ENCODE peak calls at places on chromosomes 4 and X, in five cellular contexts. N, K, H, Z and L are unnamed samples.

GRCh38 chr4:165720411-165721082 is 152.5 kb upstream of the TLL1 start:
- DNase-seq in N (no peak), K (no peak), H (no peak), Z (no peak), L (no peak)

GRCh38 chrX:34655496-34656258 is 1.4 kb downstream of the TMEM47 start:
- DNase-seq in N (no peak), K (no peak), H (no peak), Z (no peak), L (no peak)

GRCh38 chrX:39158801-39159657 is 357.8 kb downstream of the MID1IP1 start:
- DNase-seq in N (no peak), K (no peak), H (no peak), Z (no peak), L (no peak)

GRCh38 chr4:124632439-124632838 is 80.1 kb downstream of the ANKRD50 start:
- DNase-seq in N (no peak), K (no peak), H (no peak), Z (no peak), L (no peak)

GRCh38 chr4:128353791-128354190 is 66.2 kb upstream of the PGRMC2 start:
- DNase-seq in N (no peak), K (no peak), H (no peak), Z (no peak), L (no peak)

GRCh38 chr4:26590639-26591038 is 6.8 kb downstream of the TBC1D19 start:
- DNase-seq in N (no peak), K (no peak), H (no peak), Z (no peak), L (no peak)

GRCh38 chr4:9146967-9147366 is 23.2 kb upstream of the FAM90A26 start:
- DNase-seq in N (no peak), K (no peak), H (no peak), Z (no peak), L (no peak)

GRCh38 chrX:111511477-111511876 is at the start of gene SERTM2:
- DNase-seq in N (no peak), K (no peak), H (no peak), Z (no peak), L (no peak)

GRCh38 chr4:43816107-43816506 is 632.5 kb downstream of the KCTD8 start:
- DNase-seq in N (no peak), K (no peak), H (no peak), Z (no peak), L (no peak)

GRCh38 chr4:86967798-86968197 is 33.0 kb downstream of the AFF1 start:
- DNase-seq in N (no peak), K (no peak), H (no peak), Z (no peak), L (no peak)

GRCh38 chr4:10225096-10225495 is 108.5 kb upstream of the WDR1 start:
- DNase-seq in N (no peak), K (no peak), H (no peak), Z (no peak), L (no peak)

GRCh38 chr4:154807042-154807630 is 26.1 kb downstream of the RBM46 start:
- DNase-seq in N (peak; percentile 4), K (no peak), H (no peak), Z (no peak), L (no peak)

DNA sequence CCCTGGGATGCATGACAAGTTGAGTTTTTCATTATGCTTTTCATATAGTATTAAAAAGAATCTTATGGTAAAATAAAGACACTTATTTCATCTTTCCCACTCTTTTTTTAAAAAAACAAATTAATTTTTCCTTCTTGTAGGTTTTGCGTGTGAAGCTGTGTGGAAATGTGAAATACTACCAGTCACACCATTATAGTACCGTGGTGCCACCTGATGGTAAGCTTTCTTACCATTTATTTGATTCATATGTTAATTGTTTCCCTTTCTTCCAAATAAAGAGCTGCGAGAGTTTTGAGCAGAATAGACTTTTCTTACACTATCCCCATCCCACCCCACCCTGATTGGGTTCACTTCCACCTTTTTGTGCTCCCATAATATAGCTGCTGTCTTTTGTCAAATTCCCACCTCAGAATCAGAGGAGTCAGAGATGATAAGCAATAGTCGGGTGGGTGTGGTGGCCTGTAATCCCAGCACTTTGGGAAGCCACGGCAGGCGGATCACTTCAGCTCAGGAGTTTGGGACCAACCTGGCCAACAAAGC is 44.3 kb downstream of the CASP6 start:
- DNase-seq in N (no peak), K (no peak), H (no peak), Z (no peak), L (no peak)
- TF ChIP-seq CTCF in N (peak; percentile 7), K (no peak), H (no peak), Z (peak; percentile 39), L (no peak)

GRCh38 chrX:18294893-18295292 is 59.6 kb downstream of the SCML2 start:
- DNase-seq in N (no peak), K (no peak), H (no peak), Z (no peak), L (no peak)
- TF ChIP-seq CTCF in N (no peak), K (no peak), H (no peak), Z (no peak), L (no peak)

GRCh38 chr4:25399502-25399901 is 22.4 kb downstream of the ANAPC4 start:
- DNase-seq in N (no peak), K (no peak), H (no peak), Z (no peak), L (no peak)
- TF ChIP-seq CTCF in N (no peak), K (no peak), H (no peak), Z (no peak), L (no peak)

GRCh38 chrX:135707880-135708279 is 5.6 kb upstream of the CT45A1 start:
- DNase-seq in N (peak; percentile 31), K (peak; percentile 9), H (no peak), Z (no peak), L (no peak)
- TF ChIP-seq CTCF in N (peak; percentile 60), K (no peak), H (no peak), Z (peak; percentile 23), L (no peak)

DNA sequence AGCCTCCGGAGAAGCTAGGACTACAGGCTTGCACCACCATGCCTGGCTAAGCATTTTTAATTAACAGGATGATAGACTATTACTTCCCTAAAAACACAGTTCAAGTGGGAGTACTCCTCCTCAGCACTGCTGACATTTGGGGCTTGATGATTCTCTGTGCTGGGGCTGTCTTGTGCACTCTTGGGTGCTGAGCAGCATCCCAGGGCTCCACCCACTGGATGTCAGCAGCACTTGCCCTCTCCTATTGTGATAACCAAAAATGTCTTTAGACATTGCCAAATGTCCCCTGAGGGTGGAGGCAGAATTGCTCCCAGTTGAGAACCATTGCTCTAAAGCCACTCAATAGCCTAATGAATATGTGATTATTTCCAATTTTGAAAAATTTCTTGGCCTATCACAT is 60.4 kb downstream of the CLCN4 start:
- DNase-seq in N (no peak), K (no peak), H (no peak), Z (no peak), L (no peak)
- TF ChIP-seq CTCF in N (no peak), K (no peak), H (no peak), Z (peak; percentile 33), L (no peak)

DNA sequence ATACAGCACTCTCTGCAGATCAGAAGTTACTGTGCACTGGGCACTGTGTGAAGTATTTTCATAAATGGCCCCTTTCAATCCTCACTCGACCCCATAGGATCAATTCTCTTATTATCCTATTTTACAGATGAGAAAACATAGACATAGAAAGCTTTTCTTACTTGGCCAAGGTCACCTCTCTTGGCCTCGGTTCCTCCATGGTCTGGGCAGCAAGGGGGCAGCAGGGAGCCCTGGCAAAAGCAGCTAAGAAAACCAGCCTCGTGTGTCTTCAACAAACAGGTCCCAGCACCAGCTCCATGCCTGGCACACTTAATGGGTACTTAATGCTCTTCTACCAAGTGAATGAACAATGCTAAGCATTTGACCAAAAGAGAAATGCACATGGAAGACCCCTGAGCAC is 34.4 kb downstream of the BST1 start:
- DNase-seq in N (no peak), K (no peak), H (no peak), Z (no peak), L (no peak)
- TF ChIP-seq CTCF in N (no peak), K (no peak), H (no peak), Z (no peak), L (no peak)

DNA sequence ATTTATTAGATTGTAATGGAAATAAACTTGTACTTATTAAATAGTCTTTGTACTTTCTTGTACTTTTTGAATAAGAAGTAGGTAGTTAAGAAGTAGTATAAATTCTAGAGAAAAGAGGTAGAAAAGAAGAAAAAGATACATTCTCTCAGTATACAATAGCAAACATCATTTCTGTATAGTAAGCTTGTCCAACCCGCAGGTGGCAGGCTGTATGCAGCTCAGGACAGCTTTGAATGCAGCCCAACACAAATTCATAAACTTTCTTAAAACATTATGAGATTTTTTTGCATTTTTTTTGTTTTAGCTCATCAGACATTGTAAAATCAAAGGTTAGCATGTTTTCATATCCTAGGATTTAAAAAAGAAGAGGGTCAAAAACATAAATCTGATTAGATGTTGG is 441.6 kb downstream of the DTHD1 start:
- DNase-seq in N (no peak), K (no peak), H (no peak), Z (no peak), L (no peak)
- TF ChIP-seq CTCF in N (no peak), K (no peak), H (no peak), Z (no peak), L (no peak)

DNA sequence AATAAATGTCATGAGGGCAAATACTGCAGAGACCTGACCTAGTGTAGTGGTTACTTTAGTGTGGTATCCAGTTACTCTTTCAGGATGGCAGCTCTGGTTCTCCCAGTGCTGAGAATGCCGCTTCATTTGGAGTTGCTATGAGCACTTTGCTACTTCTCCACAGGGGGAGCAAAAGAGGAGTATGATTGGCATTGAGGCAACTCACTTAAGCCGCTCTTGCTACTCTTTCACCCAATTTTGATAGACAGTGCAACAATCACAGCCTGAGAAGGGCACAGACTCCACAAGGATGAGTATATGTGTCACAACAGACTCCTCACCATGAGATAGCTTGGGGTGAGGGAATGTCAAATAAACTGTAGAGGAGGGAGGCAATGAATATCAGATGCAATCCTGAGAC is 81.2 kb downstream of the NPY1R start:
- DNase-seq in N (peak; percentile 4), K (no peak), H (no peak), Z (no peak), L (no peak)
- TF ChIP-seq CTCF in N (no peak), K (no peak), H (peak; percentile 36), Z (no peak), L (no peak)

GRCh38 chr4:20760053-20760452 is 59.8 kb downstream of the PACRGL start:
- DNase-seq in N (no peak), K (no peak), H (no peak), Z (no peak), L (no peak)
- TF ChIP-seq CTCF in N (peak; percentile 19), K (no peak), H (no peak), Z (no peak), L (no peak)